ENCODE peak calls at places on chromosomes 5 and 9, in seven cellular contexts. One of them, this sample, is unnamed.

GRCh38 chr5:78813286-78813685 is 164.7 kb upstream of the LHFPL2 start:
- DNase-seq in GM12891: no peak
- DNase-seq in SK-N-SH: no peak
- DNase-seq in H1: no peak
- DNase-seq in GM12878: no peak
- DNase-seq in K562: no peak
- DNase-seq in HepG2: no peak
- DNase-seq in this sample: no peak

GRCh38 chr5:10266839-10267238 is 16.8 kb downstream of the CCT5 start:
- DNase-seq in GM12891: no peak
- DNase-seq in SK-N-SH: no peak
- DNase-seq in H1: no peak
- DNase-seq in GM12878: no peak
- DNase-seq in K562: peak
- DNase-seq in HepG2: no peak
- DNase-seq in this sample: no peak

GRCh38 chr5:22901885-22902284 is 48.7 kb upstream of the CDH12 start:
- DNase-seq in GM12891: no peak
- DNase-seq in SK-N-SH: no peak
- DNase-seq in H1: no peak
- DNase-seq in GM12878: no peak
- DNase-seq in K562: no peak
- DNase-seq in HepG2: no peak
- DNase-seq in this sample: no peak

GRCh38 chr9:121075251-121076036 is 689 bp downstream of the CNTRL start:
- DNase-seq in GM12891: no peak
- DNase-seq in SK-N-SH: no peak
- DNase-seq in H1: no peak
- DNase-seq in GM12878: no peak
- DNase-seq in K562: no peak
- DNase-seq in HepG2: no peak
- DNase-seq in this sample: no peak

GRCh38 chr5:133846478-133847226 is 121.8 kb downstream of the C5orf15 start:
- DNase-seq in GM12891: no peak
- DNase-seq in SK-N-SH: no peak
- DNase-seq in H1: no peak
- DNase-seq in GM12878: no peak
- DNase-seq in K562: no peak
- DNase-seq in HepG2: no peak
- DNase-seq in this sample: no peak

GRCh38 chr9:34177906-34178697 is 741 bp upstream of the UBAP1 start:
- DNase-seq in GM12891: no peak
- DNase-seq in SK-N-SH: no peak
- DNase-seq in H1: no peak
- DNase-seq in GM12878: no peak
- DNase-seq in K562: no peak
- DNase-seq in HepG2: no peak
- DNase-seq in this sample: no peak

GRCh38 chr5:150142800-150143724 is 12.6 kb downstream of the PDGFRB start:
- DNase-seq in GM12891: no peak
- DNase-seq in SK-N-SH: peak
- DNase-seq in H1: no peak
- DNase-seq in GM12878: no peak
- DNase-seq in K562: peak
- DNase-seq in HepG2: peak
- DNase-seq in this sample: no peak

GRCh38 chr9:114737118-114737517 is 55.1 kb upstream of the TEX48 start:
- DNase-seq in GM12891: no peak
- DNase-seq in SK-N-SH: no peak
- DNase-seq in H1: no peak
- DNase-seq in GM12878: no peak
- DNase-seq in K562: no peak
- DNase-seq in HepG2: no peak
- DNase-seq in this sample: no peak

GRCh38 chr5:111360173-111360572 is 136.0 kb downstream of the CAMK4 start:
- DNase-seq in GM12891: no peak
- DNase-seq in SK-N-SH: no peak
- DNase-seq in H1: no peak
- DNase-seq in GM12878: no peak
- DNase-seq in K562: no peak
- DNase-seq in HepG2: no peak
- DNase-seq in this sample: no peak

GRCh38 chr5:72658161-72658560 is 151.0 kb upstream of the ZNF366 start:
- DNase-seq in GM12891: no peak
- DNase-seq in SK-N-SH: no peak
- DNase-seq in H1: no peak
- DNase-seq in GM12878: no peak
- DNase-seq in K562: no peak
- DNase-seq in HepG2: no peak
- DNase-seq in this sample: no peak

GRCh38 chr9:126883636-126884035 is 23.2 kb downstream of the ZBTB34 start:
- DNase-seq in GM12891: no peak
- DNase-seq in SK-N-SH: no peak
- DNase-seq in H1: no peak
- DNase-seq in GM12878: no peak
- DNase-seq in K562: no peak
- DNase-seq in HepG2: no peak
- DNase-seq in this sample: no peak

GRCh38 chr5:171573021-171573420 is 153.6 kb downstream of the FGF18 start:
- DNase-seq in GM12891: no peak
- DNase-seq in SK-N-SH: no peak
- DNase-seq in H1: no peak
- DNase-seq in GM12878: no peak
- DNase-seq in K562: no peak
- DNase-seq in HepG2: no peak
- DNase-seq in this sample: no peak

GRCh38 chr9:93159601-93160418 is 24.1 kb upstream of the WNK2 start:
- DNase-seq in GM12891: peak
- DNase-seq in SK-N-SH: peak
- DNase-seq in H1: peak
- DNase-seq in GM12878: no peak
- DNase-seq in K562: peak
- DNase-seq in HepG2: peak
- DNase-seq in this sample: peak

GRCh38 chr5:94245608-94246007 is 372.8 kb downstream of the KIAA0825 start:
- DNase-seq in GM12891: no peak
- DNase-seq in SK-N-SH: no peak
- DNase-seq in H1: no peak
- DNase-seq in GM12878: no peak
- DNase-seq in K562: no peak
- DNase-seq in HepG2: no peak
- DNase-seq in this sample: no peak

GRCh38 chr9:69564557-69564956 is 107.6 kb downstream of the APBA1 start:
- DNase-seq in GM12891: no peak
- DNase-seq in SK-N-SH: no peak
- DNase-seq in H1: no peak
- DNase-seq in GM12878: no peak
- DNase-seq in K562: no peak
- DNase-seq in HepG2: no peak
- DNase-seq in this sample: no peak

GRCh38 chr5:177458912-177459350 is 12.3 kb downstream of the PRR7 start:
- DNase-seq in GM12891: no peak
- DNase-seq in SK-N-SH: peak
- DNase-seq in H1: no peak
- DNase-seq in GM12878: no peak
- DNase-seq in K562: peak
- DNase-seq in HepG2: no peak
- DNase-seq in this sample: no peak

GRCh38 chr9:113577525-113578261 is 114.2 kb downstream of the RGS3 start:
- DNase-seq in GM12891: no peak
- DNase-seq in SK-N-SH: peak
- DNase-seq in H1: no peak
- DNase-seq in GM12878: no peak
- DNase-seq in K562: peak
- DNase-seq in HepG2: no peak
- DNase-seq in this sample: no peak

GRCh38 chr5:178182158-178182876 is 4.9 kb downstream of the GMCL2 start:
- DNase-seq in GM12891: no peak
- DNase-seq in SK-N-SH: no peak
- DNase-seq in H1: no peak
- DNase-seq in GM12878: no peak
- DNase-seq in K562: no peak
- DNase-seq in HepG2: no peak
- DNase-seq in this sample: no peak

GRCh38 chr5:171863928-171864327 is 78.3 kb downstream of the SMIM23 start:
- DNase-seq in GM12891: no peak
- DNase-seq in SK-N-SH: no peak
- DNase-seq in H1: no peak
- DNase-seq in GM12878: no peak
- DNase-seq in K562: no peak
- DNase-seq in HepG2: no peak
- DNase-seq in this sample: no peak

GRCh38 chr5:90144625-90145327 is 264.8 kb downstream of the CETN3 start:
- DNase-seq in GM12891: no peak
- DNase-seq in SK-N-SH: no peak
- DNase-seq in H1: no peak
- DNase-seq in GM12878: no peak
- DNase-seq in K562: no peak
- DNase-seq in HepG2: no peak
- DNase-seq in this sample: no peak

GRCh38 chr5:134171972-134172371 is 4.8 kb downstream of the SKP1 start:
- DNase-seq in GM12891: no peak
- DNase-seq in SK-N-SH: no peak
- DNase-seq in H1: no peak
- DNase-seq in GM12878: no peak
- DNase-seq in K562: no peak
- DNase-seq in HepG2: no peak
- DNase-seq in this sample: no peak

GRCh38 chr9:105088499-105088898 is 156.0 kb upstream of the SLC44A1 start:
- DNase-seq in GM12891: no peak
- DNase-seq in SK-N-SH: no peak
- DNase-seq in H1: no peak
- DNase-seq in GM12878: no peak
- DNase-seq in K562: no peak
- DNase-seq in HepG2: no peak
- DNase-seq in this sample: no peak

GRCh38 chr9:13141629-13142028 is 137.9 kb downstream of the MPDZ start:
- DNase-seq in GM12891: no peak
- DNase-seq in SK-N-SH: no peak
- DNase-seq in H1: no peak
- DNase-seq in GM12878: no peak
- DNase-seq in K562: no peak
- DNase-seq in HepG2: no peak
- DNase-seq in this sample: no peak

GRCh38 chr9:21852751-21853150 is 50.3 kb downstream of the MTAP start:
- DNase-seq in GM12891: no peak
- DNase-seq in SK-N-SH: no peak
- DNase-seq in H1: no peak
- DNase-seq in GM12878: peak
- DNase-seq in K562: no peak
- DNase-seq in HepG2: no peak
- DNase-seq in this sample: no peak

GRCh38 chr9:21853414-21853813 is 51.0 kb downstream of the MTAP start:
- DNase-seq in GM12891: no peak
- DNase-seq in SK-N-SH: no peak
- DNase-seq in H1: no peak
- DNase-seq in GM12878: no peak
- DNase-seq in K562: no peak
- DNase-seq in HepG2: peak
- DNase-seq in this sample: no peak

GRCh38 chr9:21856301-21857094 is 54.1 kb downstream of the MTAP start:
- DNase-seq in GM12891: no peak
- DNase-seq in SK-N-SH: no peak
- DNase-seq in H1: no peak
- DNase-seq in GM12878: no peak
- DNase-seq in K562: no peak
- DNase-seq in HepG2: peak
- DNase-seq in this sample: no peak

GRCh38 chr9:21854119-21854518 is 51.7 kb downstream of the MTAP start:
- DNase-seq in GM12891: no peak
- DNase-seq in SK-N-SH: no peak
- DNase-seq in H1: no peak
- DNase-seq in GM12878: no peak
- DNase-seq in K562: no peak
- DNase-seq in HepG2: no peak
- DNase-seq in this sample: no peak

DNA sequence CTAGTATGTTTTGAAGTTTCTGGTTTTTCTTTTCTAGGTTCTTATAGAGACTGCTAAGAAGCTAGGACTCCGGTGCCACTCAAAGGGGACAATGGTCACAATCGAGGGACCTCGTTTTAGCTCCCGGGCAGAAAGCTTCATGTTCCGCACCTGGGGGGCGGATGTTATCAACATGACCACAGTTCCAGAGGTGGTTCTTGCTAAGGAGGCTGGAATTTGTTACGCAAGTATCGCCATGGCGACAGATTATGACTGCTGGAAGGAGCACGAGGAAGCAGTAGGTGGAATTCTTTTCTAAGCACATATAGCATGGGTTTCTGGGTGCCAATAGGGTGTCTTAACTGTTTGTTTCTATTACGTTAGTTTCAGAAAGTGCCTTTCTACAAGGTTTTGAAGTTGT is 52.2 kb downstream of the MTAP start:
- DNase-seq in GM12891: no peak
- DNase-seq in SK-N-SH: no peak
- DNase-seq in H1: no peak
- DNase-seq in GM12878: no peak
- DNase-seq in K562: no peak
- DNase-seq in HepG2: peak
- DNase-seq in this sample: no peak
- TF ChIP-seq POLR2AphosphoS5 in GM12891: no peak
- TF ChIP-seq POLR2AphosphoS5 in SK-N-SH: no peak
- TF ChIP-seq POLR2AphosphoS5 in H1: no peak
- TF ChIP-seq POLR2AphosphoS5 in GM12878: no peak
- TF ChIP-seq POLR2AphosphoS5 in K562: no peak
- TF ChIP-seq POLR2AphosphoS5 in HepG2: no peak
- TF ChIP-seq POLR2AphosphoS5 in this sample: no peak

GRCh38 chr5:154881986-154882385 is 23.6 kb downstream of the CNOT8 start:
- DNase-seq in GM12891: no peak
- DNase-seq in SK-N-SH: no peak
- DNase-seq in H1: no peak
- DNase-seq in GM12878: no peak
- DNase-seq in K562: no peak
- DNase-seq in HepG2: no peak
- DNase-seq in this sample: no peak
- TF ChIP-seq TAF1 in GM12891: no peak
- TF ChIP-seq TAF1 in SK-N-SH: no peak
- TF ChIP-seq TAF1 in H1: no peak
- TF ChIP-seq TAF1 in GM12878: no peak
- TF ChIP-seq TAF1 in K562: no peak
- TF ChIP-seq TAF1 in HepG2: no peak
- TF ChIP-seq TAF1 in this sample: no peak

DNA sequence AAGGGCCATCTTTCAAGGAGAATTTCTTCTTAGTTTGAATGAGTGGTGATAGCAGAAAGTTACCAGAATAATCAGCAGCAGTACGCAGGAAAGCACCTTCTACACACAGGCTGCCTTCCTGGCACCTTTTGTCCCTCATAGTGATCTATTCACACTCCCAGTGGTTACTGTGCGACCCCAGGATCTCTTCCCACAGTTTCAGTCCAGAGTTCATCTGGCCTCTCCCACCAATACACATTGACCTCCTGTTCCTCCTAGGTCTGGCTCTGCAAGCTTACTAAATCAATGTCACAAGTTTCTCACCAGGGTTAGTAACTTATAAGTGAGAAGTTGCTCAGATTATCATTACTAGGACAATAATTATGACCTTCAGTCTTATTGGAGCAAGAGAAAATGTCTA is 99.1 kb upstream of the PIK3R1 start:
- DNase-seq in GM12891: no peak
- DNase-seq in SK-N-SH: no peak
- DNase-seq in H1: no peak
- DNase-seq in GM12878: no peak
- DNase-seq in K562: no peak
- DNase-seq in HepG2: no peak
- DNase-seq in this sample: no peak
- TF ChIP-seq POLR2AphosphoS5 in GM12891: no peak
- TF ChIP-seq POLR2AphosphoS5 in SK-N-SH: no peak
- TF ChIP-seq POLR2AphosphoS5 in H1: no peak
- TF ChIP-seq POLR2AphosphoS5 in GM12878: no peak
- TF ChIP-seq POLR2AphosphoS5 in K562: no peak
- TF ChIP-seq POLR2AphosphoS5 in HepG2: no peak
- TF ChIP-seq POLR2AphosphoS5 in this sample: no peak

GRCh38 chr5:38885208-38885607 is 39.4 kb downstream of the OSMR start:
- DNase-seq in GM12891: no peak
- DNase-seq in SK-N-SH: no peak
- DNase-seq in H1: no peak
- DNase-seq in GM12878: no peak
- DNase-seq in K562: no peak
- DNase-seq in HepG2: no peak
- DNase-seq in this sample: no peak
- TF ChIP-seq TAF1 in GM12891: no peak
- TF ChIP-seq TAF1 in SK-N-SH: no peak
- TF ChIP-seq TAF1 in H1: no peak
- TF ChIP-seq TAF1 in GM12878: no peak
- TF ChIP-seq TAF1 in K562: no peak
- TF ChIP-seq TAF1 in HepG2: no peak
- TF ChIP-seq TAF1 in this sample: no peak